ENCODE peak calls at places on chromosome 17, in eight cellular contexts. U is uterus, R is IMR-90, O is heart left ventricle, M is GM06990, D is fibroblast of lung, F is GM12864, Y is SK-N-SH. G is an unnamed sample.

GRCh38 chr17:81286491-81287145 is 8.5 kb downstream of the SLC38A10 start:
- DNase-seq in U (no peak), R (no peak), O (peak), M (no peak), D (no peak), F (no peak), Y (no peak), G (no peak)

GRCh38 chr17:57455063-57455914 is 199.0 kb downstream of the MSI2 start:
- DNase-seq in U (no peak), R (peak), O (peak), M (peak), D (peak), F (peak), Y (no peak), G (no peak)

GRCh38 chr17:57675427-57675826 is 69.7 kb downstream of the CCDC182 start:
- DNase-seq in U (no peak), R (no peak), O (no peak), M (no peak), D (no peak), F (no peak), Y (no peak), G (no peak)

GRCh38 chr17:80817861-80818260 is 173.8 kb upstream of the CHMP6 start:
- DNase-seq in U (no peak), R (peak), O (no peak), M (no peak), D (peak), F (no peak), Y (peak), G (no peak)

GRCh38 chr17:58331815-58332719 is 3.5 kb upstream of the TSPOAP1 start:
- DNase-seq in U (no peak), R (no peak), O (peak), M (peak), D (no peak), F (peak), Y (peak), G (no peak)

GRCh38 chr17:3543453-3543852 is 14.2 kb downstream of the TRPV3 start:
- DNase-seq in U (no peak), R (no peak), O (no peak), M (no peak), D (no peak), F (no peak), Y (no peak), G (no peak)

GRCh38 chr17:79290726-79291125 is 216.1 kb downstream of the ENGASE start:
- DNase-seq in U (no peak), R (no peak), O (no peak), M (no peak), D (no peak), F (no peak), Y (no peak), G (no peak)

GRCh38 chr17:1713878-1714487 is 3.8 kb upstream of the TLCD2 start:
- DNase-seq in U (peak), R (peak), O (peak), M (no peak), D (peak), F (no peak), Y (peak), G (no peak)

GRCh38 chr17:18008496-18009268 is 30.3 kb downstream of the ATPAF2 start:
- DNase-seq in U (no peak), R (peak), O (no peak), M (no peak), D (no peak), F (no peak), Y (peak), G (no peak)

GRCh38 chr17:28426081-28426519 is 20.1 kb upstream of the SLC46A1 start:
- DNase-seq in U (no peak), R (no peak), O (no peak), M (no peak), D (no peak), F (no peak), Y (peak), G (no peak)
- TF ChIP-seq CTCF in U (no peak), R (peak), O (no peak), M (peak), D (peak), F (peak), Y (peak), G (peak)

GRCh38 chr17:20983359-20983637 is 59.5 kb downstream of the USP22 start:
- DNase-seq in U (no peak), R (no peak), O (no peak), M (no peak), D (no peak), F (no peak), Y (no peak), G (no peak)
- TF ChIP-seq CTCF in U (no peak), R (no peak), O (no peak), M (no peak), D (no peak), F (no peak), Y (no peak), G (no peak)

GRCh38 chr17:7072406-7072805 is 7.6 kb downstream of the CLEC10A start:
- DNase-seq in U (no peak), R (no peak), O (no peak), M (no peak), D (no peak), F (no peak), Y (no peak), G (no peak)
- TF ChIP-seq CTCF in U (no peak), R (no peak), O (no peak), M (no peak), D (no peak), F (no peak), Y (no peak), G (no peak)

GRCh38 chr17:43312011-43312410 is 78.2 kb upstream of the RNU2-1 start:
- DNase-seq in U (no peak), R (no peak), O (no peak), M (no peak), D (no peak), F (no peak), Y (no peak), G (no peak)

GRCh38 chr17:43315858-43316521 is 82.2 kb upstream of the RNU2-1 start:
- DNase-seq in U (no peak), R (no peak), O (no peak), M (no peak), D (no peak), F (no peak), Y (no peak), G (no peak)

GRCh38 chr17:43316522-43317142 is 82.2 kb upstream of the ARL4D start:
- DNase-seq in U (no peak), R (no peak), O (no peak), M (no peak), D (no peak), F (no peak), Y (no peak), G (no peak)

GRCh38 chr17:43315369-43315768 is 81.6 kb upstream of the RNU2-1 start:
- DNase-seq in U (no peak), R (no peak), O (no peak), M (no peak), D (no peak), F (no peak), Y (no peak), G (no peak)

GRCh38 chr17:43314582-43314981 is 80.8 kb upstream of the RNU2-1 start:
- DNase-seq in U (no peak), R (no peak), O (no peak), M (no peak), D (no peak), F (no peak), Y (no peak), G (no peak)
- TF ChIP-seq CTCF in U (no peak), R (no peak), O (no peak), M (no peak), D (no peak), F (no peak), Y (no peak), G (no peak)

DNA sequence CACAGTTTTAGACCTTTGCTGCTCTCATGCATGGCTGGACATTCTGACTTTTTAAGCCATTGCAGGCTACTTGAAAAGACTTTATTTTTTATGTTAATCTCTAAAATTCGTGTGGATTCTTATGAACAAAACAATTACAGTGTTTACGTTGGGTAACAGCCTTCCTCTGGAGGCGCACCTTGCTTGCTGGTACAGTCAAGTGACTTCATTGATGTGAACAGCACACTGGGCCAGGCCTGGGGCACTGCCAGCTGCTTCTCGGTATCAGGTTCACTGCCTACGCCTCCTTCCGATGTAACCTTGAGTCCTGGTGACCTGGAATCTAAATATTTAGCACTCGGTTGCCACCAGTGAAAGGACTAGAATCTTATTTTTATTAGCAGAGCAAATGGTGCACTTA is 27.8 kb downstream of the MARCHF10 start:
- DNase-seq in U (no peak), R (no peak), O (peak), M (no peak), D (no peak), F (no peak), Y (no peak), G (no peak)
- TF ChIP-seq CTCF in U (no peak), R (no peak), O (no peak), M (no peak), D (no peak), F (no peak), Y (no peak), G (no peak)

GRCh38 chr17:34979650-34980352 is 511 bp upstream of the LIG3 start:
- DNase-seq in U (no peak), R (peak), O (no peak), M (no peak), D (peak), F (no peak), Y (no peak), G (no peak)

GRCh38 chr17:34981538-34982241 is 1.4 kb downstream of the LIG3 start:
- DNase-seq in U (no peak), R (peak), O (no peak), M (no peak), D (peak), F (no peak), Y (peak), G (no peak)

GRCh38 chr17:34979153-34979552 is 1.2 kb upstream of the LIG3 start:
- DNase-seq in U (no peak), R (no peak), O (no peak), M (no peak), D (no peak), F (no peak), Y (no peak), G (no peak)

GRCh38 chr17:34980681-34981537 is 597 bp downstream of the LIG3 start:
- DNase-seq in U (peak), R (peak), O (peak), M (peak), D (peak), F (peak), Y (peak), G (peak)

DNA sequence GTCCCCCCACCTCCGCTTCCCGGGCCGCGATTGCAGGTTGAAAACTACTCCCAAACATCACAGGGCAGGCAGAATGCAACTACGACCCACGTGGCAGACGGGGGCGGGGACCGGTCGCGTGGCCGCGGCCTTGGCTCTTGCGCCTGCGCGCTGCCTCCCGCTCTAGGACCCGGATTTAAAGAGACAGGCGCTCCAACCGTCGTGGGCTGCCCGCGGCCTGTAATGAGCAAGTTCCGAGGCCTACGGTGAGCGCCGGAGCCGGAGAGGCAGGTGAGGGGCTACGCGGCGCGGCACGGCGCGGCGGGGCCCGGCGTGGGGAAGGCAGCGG is at the start of gene LIG3:
- DNase-seq in U (peak), R (peak), O (peak), M (peak), D (peak), F (peak), Y (peak), G (peak)
- TF ChIP-seq CTCF in U (no peak), R (no peak), O (no peak), M (no peak), D (no peak), F (no peak), Y (no peak), G (no peak)

DNA sequence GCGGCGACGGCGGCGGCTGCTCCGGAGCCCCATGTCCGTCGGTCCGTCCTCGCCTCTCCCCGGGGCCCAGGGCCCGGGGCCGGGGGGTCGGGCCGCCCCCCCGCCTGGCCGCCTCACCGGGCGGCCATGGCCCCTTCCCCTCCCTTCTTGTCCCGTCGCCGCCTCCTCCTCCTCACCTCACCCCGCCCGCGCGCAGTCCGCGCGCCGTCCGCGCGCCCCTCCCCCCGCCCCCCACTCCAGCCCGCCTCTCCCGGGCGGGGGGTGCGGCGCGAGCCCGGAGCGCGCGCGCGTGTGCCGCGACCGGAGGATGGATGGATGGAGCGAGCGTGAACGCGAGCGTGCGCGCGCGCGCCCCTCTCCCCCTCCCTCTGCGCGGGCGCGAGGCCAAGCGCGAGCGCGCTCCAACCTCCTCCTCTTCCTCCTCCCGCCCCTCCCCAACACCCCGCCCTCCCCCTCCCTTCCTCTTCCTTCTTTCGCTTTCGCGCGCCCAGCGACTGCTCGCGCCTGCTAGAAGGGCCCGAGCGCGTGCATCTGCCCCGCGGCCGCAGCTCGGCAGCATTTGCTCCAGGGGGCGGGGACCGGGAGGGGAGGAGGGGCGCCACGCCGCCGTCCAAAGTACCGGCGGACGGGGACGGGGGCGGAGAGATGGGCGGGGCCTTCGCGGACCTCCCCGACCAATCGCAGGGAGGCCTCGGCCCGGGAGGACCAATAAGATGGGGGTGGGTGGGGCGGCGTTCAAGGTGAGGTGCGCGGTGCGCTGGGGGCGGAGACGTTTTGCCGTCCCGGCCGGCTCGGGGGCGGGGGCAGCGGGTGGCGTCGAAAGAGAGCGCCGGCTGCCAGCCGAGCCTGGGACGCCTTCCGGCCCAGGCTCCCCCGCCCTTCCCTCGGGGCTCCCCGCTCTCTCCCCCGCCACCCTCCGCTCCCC is at the start of gene ATXN7L3:
- DNase-seq in U (peak), R (peak), O (peak), M (peak), D (peak), F (peak), Y (peak), G (peak)
- TF ChIP-seq CTCF in U (peak), R (no peak), O (no peak), M (no peak), D (no peak), F (no peak), Y (no peak), G (no peak)

GRCh38 chr17:68461589-68461988 is 4.3 kb upstream of the WIPI1 start:
- DNase-seq in U (no peak), R (no peak), O (peak), M (peak), D (no peak), F (no peak), Y (no peak), G (no peak)

GRCh38 chr17:68460715-68461114 is 3.4 kb upstream of the WIPI1 start:
- DNase-seq in U (no peak), R (no peak), O (no peak), M (peak), D (peak), F (no peak), Y (no peak), G (no peak)

GRCh38 chr17:68462381-68463210 is 5.3 kb upstream of the WIPI1 start:
- DNase-seq in U (peak), R (peak), O (peak), M (peak), D (peak), F (peak), Y (peak), G (peak)

GRCh38 chr17:68460096-68460495 is 2.8 kb upstream of the WIPI1 start:
- DNase-seq in U (no peak), R (no peak), O (no peak), M (no peak), D (no peak), F (no peak), Y (no peak), G (no peak)

DNA sequence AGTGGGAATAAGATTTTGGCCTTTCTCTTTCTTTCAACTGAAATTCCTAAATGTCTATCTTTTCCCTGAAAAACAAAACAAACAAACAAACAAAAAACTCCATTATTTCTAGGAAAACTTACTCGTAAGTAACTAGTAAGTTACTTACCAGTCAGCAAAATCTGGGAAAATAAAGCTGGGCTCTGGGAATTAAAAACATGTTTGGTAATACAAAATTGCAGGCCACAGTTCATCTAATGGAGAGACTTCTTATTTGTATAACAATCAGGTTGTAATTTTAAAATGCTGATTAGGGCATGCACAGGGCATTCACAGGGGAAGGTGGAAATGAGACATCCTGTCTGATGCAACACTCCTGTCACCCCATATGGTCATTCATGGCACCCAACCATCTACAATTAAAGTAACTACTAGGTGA is 3.8 kb upstream of the WIPI1 start:
- DNase-seq in U (no peak), R (no peak), O (no peak), M (peak), D (peak), F (no peak), Y (no peak), G (no peak)
- TF ChIP-seq CTCF in U (no peak), R (no peak), O (no peak), M (no peak), D (no peak), F (no peak), Y (no peak), G (no peak)

G was measured in AG09319.